ENCODE peak calls at places on chromosome 13, in six cellular contexts. I is suprapubic skin; J is Karpas-422; B is right atrium auricular region; V is CD8-positive, alpha-beta memory T cell; K is heart left ventricle. W is an unnamed sample.

GRCh38 chr13:105105471-105105870 is 1430.0 kb downstream of the EFNB2 start:
- DNase-seq in J (no peak), V (no peak), K (no peak), B (no peak), I (no peak), W (no peak)

GRCh38 chr13:95677564-95678386 is 836 bp downstream of the DNAJC3 start:
- DNase-seq in K (no peak), J (peak), V (peak), B (peak), I (peak), W (no peak)

GRCh38 chr13:44211753-44212152 is 161.9 kb upstream of the SERP2 start:
- DNase-seq in J (no peak), I (no peak), B (no peak), V (no peak), K (no peak), W (no peak)

GRCh38 chr13:50626031-50626643 is 217.4 kb downstream of the DLEU7 start:
- DNase-seq in J (no peak), K (no peak), I (no peak), V (no peak), B (no peak), W (no peak)

GRCh38 chr13:79392882-79393563 is 13.0 kb downstream of the RBM26 start:
- DNase-seq in B (no peak), K (no peak), J (no peak), I (no peak), V (peak), W (peak)

GRCh38 chr13:44011036-44011435 is 131.3 kb downstream of the LACC1 start:
- DNase-seq in B (no peak), I (no peak), V (no peak), K (no peak), J (no peak), W (no peak)

GRCh38 chr13:67518785-67519184 is 288.6 kb upstream of the PCDH9 start:
- DNase-seq in J (no peak), K (no peak), V (no peak), I (no peak), B (no peak), W (no peak)

GRCh38 chr13:108705031-108705430 is 75.6 kb downstream of the MYO16 start:
- DNase-seq in J (no peak), V (no peak), I (no peak), K (no peak), B (no peak), W (no peak)

GRCh38 chr13:51955841-51956603 is 55.2 kb downstream of the ATP7B start:
- DNase-seq in I (no peak), K (no peak), J (no peak), V (no peak), B (no peak), W (no peak)
- H3K27ac ChIP-seq in I (no peak), K (no peak), J (no peak), V (no peak), B (no peak), W (no peak)

GRCh38 chr13:99059498-99060070 is 81.7 kb upstream of the DOCK9 start:
- DNase-seq in K (no peak), J (no peak), B (no peak), V (no peak), I (no peak), W (no peak)
- H3K4me3 ChIP-seq in K (no peak), J (no peak), B (no peak), V (no peak), I (no peak), W (no peak)

GRCh38 chr13:75705395-75705794 is 69.3 kb downstream of the LMO7 start:
- DNase-seq in K (no peak), J (no peak), I (no peak), B (no peak), V (no peak), W (peak)
- H3K27ac ChIP-seq in K (no peak), J (no peak), I (peak), B (no peak), V (no peak), W (no peak)

DNA sequence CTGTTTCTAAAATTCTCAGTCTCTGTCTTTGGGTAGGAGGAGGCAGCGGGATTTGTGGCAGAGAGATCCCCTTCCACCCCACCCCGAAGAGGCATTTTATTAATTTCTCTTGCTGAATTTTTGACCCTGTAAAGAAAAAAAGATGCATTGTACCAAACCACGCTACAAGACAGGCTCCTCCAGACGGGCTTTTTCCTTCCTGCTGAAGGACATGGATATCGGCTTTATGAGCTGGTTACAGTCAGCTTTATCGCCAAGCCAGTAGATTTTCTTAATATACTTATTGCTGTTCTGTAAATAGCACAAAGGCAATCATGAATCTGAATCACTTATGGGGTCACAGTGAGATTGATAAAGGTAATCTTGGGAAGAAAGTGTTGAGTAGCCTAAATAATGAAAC is 24.5 kb downstream of the MBNL2 start:
- DNase-seq in J (no peak), V (no peak), K (no peak), B (no peak), I (no peak), W (no peak)
- H3K4me3 ChIP-seq in J (no peak), V (no peak), K (peak), B (peak), I (peak), W (no peak)